ENCODE peak calls at places on chromosome X, in seven cellular contexts. H is uterus, Z is neural crest cell, M is HEK293T, W is amniotic stem cell, O is NCI-H1092, C is H1. N is an unnamed sample.

GRCh38 chrX:68658530-68658929 is 11.1 kb downstream of the STARD8 start:
- DNase-seq in H (peak; percentile 30), Z (no peak), M (no peak), W (no peak), O (no peak), C (no peak), N (no peak)

GRCh38 chrX:152843852-152844251 is 13.0 kb downstream of the NSDHL start:
- DNase-seq in H (no peak), Z (no peak), M (no peak), W (no peak), O (no peak), C (no peak), N (no peak)

GRCh38 chrX:149314031-149314430 is 191.1 kb downstream of the IDS start:
- DNase-seq in H (no peak), Z (no peak), M (no peak), W (no peak), O (no peak), C (no peak), N (no peak)

GRCh38 chrX:37926700-37927099 is 79.3 kb upstream of the DYNLT3 start:
- DNase-seq in H (no peak), Z (no peak), M (peak; percentile 46), W (peak; percentile 8), O (peak; percentile 1), C (no peak), N (peak; percentile 46)

GRCh38 chrX:3548743-3549441 is 164.6 kb downstream of the PRKX start:
- DNase-seq in H (no peak), Z (no peak), M (peak; percentile 26), W (peak; percentile 71), O (peak; percentile 29), C (no peak), N (no peak)

GRCh38 chrX:9899640-9900075 is 67.5 kb upstream of the CLDN34 start:
- DNase-seq in H (no peak), Z (peak; percentile 34), M (no peak), W (no peak), O (no peak), C (no peak), N (no peak)

GRCh38 chrX:45233541-45233940 is 32.9 kb upstream of the DIPK2B start:
- DNase-seq in H (no peak), Z (no peak), M (no peak), W (no peak), O (no peak), C (no peak), N (no peak)

GRCh38 chrX:1300449-1300848 is 31.8 kb downstream of the CSF2RA start:
- DNase-seq in H (no peak), Z (no peak), M (no peak), W (no peak), O (no peak), C (peak; percentile 38), N (no peak)

GRCh38 chrX:13692771-13693231 is 3.9 kb downstream of the RAB9A start:
- DNase-seq in H (no peak), Z (no peak), M (no peak), W (no peak), O (no peak), C (no peak), N (no peak)

GRCh38 chrX:103831342-103831802 is 685 bp downstream of the RAB9B start:
- DNase-seq in H (no peak), Z (no peak), M (peak; percentile 21), W (peak; percentile 1), O (peak; percentile 86), C (peak; percentile 33), N (peak; percentile 25)

GRCh38 chrX:1462596-1463251 is 10.0 kb upstream of the ASMTL start:
- DNase-seq in H (peak; percentile 13), Z (no peak), M (no peak), W (peak; percentile 16), O (no peak), C (no peak), N (peak; percentile 53)

GRCh38 chrX:48786341-48786800 is at the start of gene GATA1:
- DNase-seq in H (no peak), Z (no peak), M (no peak), W (no peak), O (no peak), C (no peak), N (no peak)

GRCh38 chrX:51802917-51803688 is 59.9 kb downstream of the GSPT2 start:
- DNase-seq in H (peak; percentile 30), Z (peak; percentile 28), M (no peak), W (peak; percentile 17), O (peak; percentile 71), C (peak; percentile 58), N (peak; percentile 84)

GRCh38 chrX:41923925-41924693 is 755 bp upstream of the CASK start:
- DNase-seq in H (no peak), Z (no peak), M (peak; percentile 26), W (no peak), O (peak; percentile 16), C (no peak), N (peak; percentile 6)

GRCh38 chrX:20362268-20363002 is 95.7 kb upstream of the RPS6KA3 start:
- DNase-seq in H (no peak), Z (no peak), M (peak; percentile 12), W (no peak), O (peak; percentile 94), C (no peak), N (no peak)

GRCh38 chrX:107823456-107823855 is 2.2 kb upstream of the MID2 start:
- DNase-seq in H (no peak), Z (no peak), M (no peak), W (peak; percentile 2), O (no peak), C (no peak), N (no peak)

GRCh38 chrX:147340947-147341346 is 526.4 kb upstream of the CXorf51A start:
- DNase-seq in H (no peak), Z (no peak), M (no peak), W (no peak), O (no peak), C (no peak), N (no peak)

GRCh38 chrX:21658152-21658737 is at the start of gene KLHL34:
- DNase-seq in H (no peak), Z (no peak), M (no peak), W (no peak), O (no peak), C (no peak), N (no peak)

N was measured in CD4-positive, CD25-positive, alpha-beta regulatory T cell.